ENCODE peak calls at places on chromosomes 2 and 18, in eight cellular contexts. P is transverse colon, G is right lobe of liver, W is IMR-90, T is body of pancreas, M is thoracic aorta, S is left ventricle myocardium inferior, A is pancreas. B is an unnamed sample. For H3K4me1, the result is how much of the 10 kb centered on the place peaks cover.

GRCh38 chr2:72278046-72278445 is 130.4 kb upstream of the CYP26B1 start:
- DNase-seq in P (no peak), G (no peak), W (peak), T (no peak), M (no peak), S (no peak), A (no peak), B (no peak)

GRCh38 chr2:168596881-168597280 is 140.8 kb downstream of the CERS6 start:
- DNase-seq in P (no peak), G (no peak), W (peak), T (no peak), M (no peak), S (no peak), A (no peak), B (no peak)

GRCh38 chr2:4882421-4882820 is 809.8 kb upstream of the SOX11 start:
- DNase-seq in P (no peak), G (no peak), W (no peak), T (no peak), M (no peak), S (no peak), A (no peak), B (no peak)

GRCh38 chr2:85525567-85525966 is 13.4 kb upstream of the MAT2A start:
- DNase-seq in P (no peak), G (no peak), W (no peak), T (no peak), M (no peak), S (no peak), A (no peak), B (no peak)

GRCh38 chr2:217900780-217901360 is 101.9 kb downstream of the TNS1 start:
- DNase-seq in P (no peak), G (no peak), W (no peak), T (no peak), M (no peak), S (no peak), A (no peak), B (no peak)

GRCh38 chr2:78355967-78356366 is 669.5 kb upstream of the REG3G start:
- DNase-seq in P (no peak), G (no peak), W (no peak), T (no peak), M (no peak), S (no peak), A (no peak), B (no peak)

GRCh38 chr2:17617508-17617907 is 77.0 kb downstream of the VSNL1 start:
- DNase-seq in P (no peak), G (no peak), W (no peak), T (no peak), M (no peak), S (no peak), A (no peak), B (no peak)

GRCh38 chr18:78169487-78169886 is 810.1 kb upstream of the SALL3 start:
- DNase-seq in P (no peak), G (no peak), W (no peak), T (no peak), M (no peak), S (no peak), A (no peak), B (no peak)

GRCh38 chr2:38168710-38169480 is 92.9 kb upstream of the CYP1B1 start:
- DNase-seq in P (no peak), G (no peak), W (peak), T (no peak), M (no peak), S (no peak), A (no peak), B (no peak)

GRCh38 chr2:126990200-126990599 is 91.5 kb downstream of the TEX51 start:
- DNase-seq in P (no peak), G (no peak), W (no peak), T (no peak), M (no peak), S (no peak), A (no peak), B (no peak)

GRCh38 chr2:85933753-85934594 is 45.2 kb upstream of the ST3GAL5 start:
- DNase-seq in P (no peak), G (no peak), W (peak), T (no peak), M (no peak), S (no peak), A (no peak), B (no peak)

GRCh38 chr2:214261683-214262082 is 149.2 kb upstream of the VWC2L start:
- DNase-seq in P (no peak), G (no peak), W (peak), T (no peak), M (no peak), S (no peak), A (no peak), B (no peak)

GRCh38 chr18:57110295-57110694 is 36.6 kb upstream of the BOD1L2 start:
- DNase-seq in P (no peak), G (no peak), W (no peak), T (no peak), M (no peak), S (no peak), A (no peak), B (no peak)

GRCh38 chr2:241014764-241015163 is 16.3 kb downstream of the SNED1 start:
- DNase-seq in P (no peak), G (no peak), W (no peak), T (no peak), M (no peak), S (no peak), A (no peak), B (peak)

GRCh38 chr2:119432882-119433522 is 1.3 kb downstream of the TMEM37 start:
- DNase-seq in P (no peak), G (no peak), W (no peak), T (no peak), M (no peak), S (no peak), A (no peak), B (no peak)

GRCh38 chr18:49100226-49100968 is 149.6 kb upstream of the SMAD7 start:
- DNase-seq in P (no peak), G (no peak), W (peak), T (no peak), M (no peak), S (no peak), A (no peak), B (no peak)

GRCh38 chr18:28786941-28787340 is 610.0 kb upstream of the CDH2 start:
- DNase-seq in P (no peak), G (no peak), W (peak), T (no peak), M (no peak), S (no peak), A (no peak), B (no peak)

GRCh38 chr18:9916814-9917213 is 3.0 kb downstream of the VAPA start:
- DNase-seq in P (no peak), G (no peak), W (no peak), T (no peak), M (no peak), S (no peak), A (no peak), B (no peak)

GRCh38 chr18:9916067-9916684 is 2.4 kb downstream of the VAPA start:
- DNase-seq in P (no peak), G (no peak), W (peak), T (no peak), M (no peak), S (no peak), A (no peak), B (no peak)

GRCh38 chr18:9915291-9916066 is 1.7 kb downstream of the VAPA start:
- DNase-seq in P (no peak), G (no peak), W (peak), T (no peak), M (no peak), S (no peak), A (no peak), B (no peak)

GRCh38 chr18:9919564-9920232 is 5.9 kb downstream of the VAPA start:
- DNase-seq in P (no peak), G (no peak), W (no peak), T (no peak), M (no peak), S (no peak), A (no peak), B (no peak)

DNA sequence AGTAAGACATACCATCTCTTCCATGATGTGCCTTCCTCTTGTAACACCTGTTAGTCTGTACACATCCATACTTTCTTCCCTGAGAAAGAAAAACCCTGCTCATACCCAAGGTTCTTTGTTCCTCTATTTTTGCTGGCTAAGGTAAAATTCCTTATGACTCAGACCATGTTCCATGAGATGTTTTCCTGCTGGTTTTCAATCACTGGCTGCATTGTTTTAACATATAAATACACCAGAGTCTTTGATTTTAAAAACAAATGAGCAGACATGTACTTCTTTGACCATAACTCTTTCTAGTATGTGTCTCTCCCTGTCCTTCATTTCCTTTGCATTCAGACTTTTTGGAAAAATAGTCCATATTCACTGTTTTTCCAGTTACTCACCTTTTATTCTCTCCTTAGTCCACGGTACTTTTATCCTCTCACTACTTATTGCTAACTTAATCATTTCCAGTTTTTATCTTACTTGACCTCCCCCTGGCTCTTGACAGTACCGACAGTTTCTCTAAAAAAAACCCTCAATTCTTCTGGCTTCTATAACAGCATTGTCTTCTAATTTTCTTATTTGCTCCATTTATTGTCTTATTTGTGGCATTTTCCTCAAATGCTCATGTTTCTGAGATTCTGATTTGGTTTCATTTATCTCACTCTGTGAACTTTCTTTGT is 4.3 kb downstream of the VAPA start:
- DNase-seq in P (no peak), G (no peak), W (peak), T (no peak), M (no peak), S (no peak), A (no peak), B (no peak)
- H3K4me1 ChIP-seq in P (half or more), G (under half), W (under half), T (half or more), M (half or more), S (half or more), A (half or more), B (under half)

GRCh38 chr18:62795813-62796212 is 80.5 kb downstream of the PHLPP1 start:
- DNase-seq in P (no peak), G (no peak), W (no peak), T (no peak), M (no peak), S (no peak), A (no peak), B (no peak)
- H3K4me1 ChIP-seq in P (under half), G (under half), W (under half), T (under half), M (under half), S (under half), A (under half), B (under half)

GRCh38 chr2:43082111-43082877 is 144.1 kb downstream of the ZFP36L2 start:
- DNase-seq in P (no peak), G (no peak), W (peak), T (no peak), M (no peak), S (peak), A (no peak), B (peak)

GRCh38 chr2:43082878-43083261 is 143.5 kb downstream of the ZFP36L2 start:
- DNase-seq in P (no peak), G (no peak), W (no peak), T (no peak), M (no peak), S (no peak), A (no peak), B (no peak)

GRCh38 chr2:43083278-43083677 is 143.1 kb downstream of the ZFP36L2 start:
- DNase-seq in P (no peak), G (no peak), W (no peak), T (no peak), M (no peak), S (no peak), A (no peak), B (no peak)

GRCh38 chr2:43084699-43085091 is 141.7 kb downstream of the ZFP36L2 start:
- DNase-seq in P (no peak), G (no peak), W (peak), T (peak), M (no peak), S (peak), A (no peak), B (no peak)

DNA sequence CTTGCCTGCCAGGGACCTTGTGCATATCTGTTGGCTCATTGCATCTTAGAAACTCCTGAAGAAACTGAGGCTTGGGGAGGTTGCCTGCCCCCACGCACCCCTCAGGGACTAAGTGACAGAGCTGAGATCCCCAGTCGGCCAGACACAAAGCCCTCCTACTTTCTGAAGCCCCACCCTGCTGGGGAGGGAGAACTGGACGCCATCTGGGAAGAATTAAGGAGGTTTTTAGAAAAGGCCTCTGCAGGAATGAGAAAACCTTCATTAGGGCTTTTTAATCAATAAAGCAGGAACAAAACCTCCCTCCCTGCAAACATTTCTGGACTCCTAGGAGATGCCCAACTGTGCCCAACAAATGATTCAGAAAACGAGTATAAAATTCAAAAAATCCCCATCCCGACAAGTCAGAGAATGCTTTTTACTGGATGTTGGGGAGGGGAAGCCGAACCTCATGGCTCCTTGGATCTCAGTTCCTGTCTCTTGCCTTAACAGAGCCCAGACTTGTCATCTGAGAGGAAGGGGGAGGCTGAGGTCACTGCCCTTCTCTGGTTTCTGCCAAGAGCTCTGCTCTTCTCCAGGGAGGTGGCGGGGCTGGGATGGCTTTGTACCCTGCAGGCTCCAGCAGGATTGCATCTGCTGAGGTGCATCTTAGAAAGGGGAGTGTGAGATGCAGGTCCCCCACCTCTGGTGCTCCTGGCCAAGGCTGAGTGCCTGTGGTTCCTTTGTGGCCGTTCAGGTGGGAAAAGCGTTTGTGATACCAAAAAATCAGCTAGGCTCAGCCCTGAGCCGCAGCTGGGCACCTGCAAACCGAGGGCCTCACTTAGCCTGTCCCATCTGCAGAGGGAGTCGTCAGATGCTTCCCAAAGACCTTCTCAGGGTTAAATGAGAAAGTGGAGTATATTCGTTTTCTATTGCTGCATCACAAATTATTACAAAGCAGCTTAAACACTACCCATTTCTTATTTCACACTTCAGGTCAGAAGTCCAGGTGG is 142.4 kb downstream of the ZFP36L2 start:
- DNase-seq in P (no peak), G (no peak), W (peak), T (no peak), M (no peak), S (peak), A (no peak), B (no peak)
- H3K4me1 ChIP-seq in P (half or more), G (under half), W (half or more), T (under half), M (half or more), S (half or more), A (under half), B (under half)

GRCh38 chr2:21282515-21282898 is 158.7 kb downstream of the TDRD15 start:
- DNase-seq in P (no peak), G (no peak), W (no peak), T (no peak), M (no peak), S (no peak), A (no peak), B (no peak)

GRCh38 chr2:21279525-21279924 is 155.8 kb downstream of the TDRD15 start:
- DNase-seq in P (no peak), G (no peak), W (no peak), T (no peak), M (no peak), S (no peak), A (no peak), B (no peak)

GRCh38 chr2:21277340-21277739 is 153.6 kb downstream of the TDRD15 start:
- DNase-seq in P (peak), G (no peak), W (no peak), T (no peak), M (no peak), S (no peak), A (no peak), B (no peak)

GRCh38 chr2:21280793-21281192 is 157.0 kb downstream of the TDRD15 start:
- DNase-seq in P (no peak), G (no peak), W (no peak), T (no peak), M (no peak), S (no peak), A (no peak), B (no peak)

GRCh38 chr2:21281876-21282514 is 158.2 kb downstream of the TDRD15 start:
- DNase-seq in P (no peak), G (no peak), W (no peak), T (no peak), M (no peak), S (no peak), A (no peak), B (no peak)
- H3K4me1 ChIP-seq in P (under half), G (under half), W (under half), T (under half), M (under half), S (under half), A (under half), B (under half)

GRCh38 chr2:238203104-238203972 is at the start of gene ILKAP:
- DNase-seq in P (peak), G (peak), W (peak), T (peak), M (peak), S (peak), A (peak), B (peak)
- H3K4me1 ChIP-seq in P (under half), G (under half), W (under half), T (under half), M (under half), S (half or more), A (under half), B (under half)